ENCODE peak calls at places on chromosome 1, in nine cellular contexts. V, W, H, N, U, Y, R, L and P are unnamed samples.

GRCh38 chr1:204650911-204651570 is 34.5 kb downstream of the LRRN2 start:
- DNase-seq in V (no peak), W (no peak), H (no peak), N (no peak), U (no peak), Y (no peak), R (peak), L (no peak), P (no peak)

GRCh38 chr1:86998727-86999126 is 84.3 kb downstream of the HS2ST1 start:
- DNase-seq in V (no peak), W (no peak), H (no peak), N (no peak), U (no peak), Y (no peak), R (no peak), L (no peak), P (no peak)

GRCh38 chr1:77378723-77379533 is 97.1 kb downstream of the AK5 start:
- DNase-seq in V (no peak), W (no peak), H (no peak), N (no peak), U (no peak), Y (no peak), R (peak), L (peak), P (no peak)

GRCh38 chr1:114345930-114346479 is 165.0 kb downstream of the TRIM33 start:
- DNase-seq in V (no peak), W (no peak), H (peak), N (peak), U (no peak), Y (peak), R (no peak), L (no peak), P (peak)

GRCh38 chr1:193322218-193322617 is 135.8 kb upstream of the B3GALT2 start:
- DNase-seq in V (peak), W (no peak), H (no peak), N (peak), U (no peak), Y (no peak), R (no peak), L (peak), P (no peak)

GRCh38 chr1:112133487-112133886 is 144.0 kb upstream of the KCND3 start:
- DNase-seq in V (no peak), W (no peak), H (no peak), N (no peak), U (no peak), Y (no peak), R (no peak), L (no peak), P (no peak)

GRCh38 chr1:39617488-39618049 is 21.9 kb downstream of the HEYL start:
- DNase-seq in V (no peak), W (no peak), H (no peak), N (no peak), U (no peak), Y (no peak), R (no peak), L (no peak), P (no peak)

GRCh38 chr1:205687242-205687641 is 6.9 kb upstream of the SLC45A3 start:
- DNase-seq in V (no peak), W (no peak), H (no peak), N (no peak), U (no peak), Y (no peak), R (peak), L (no peak), P (no peak)

GRCh38 chr1:24955161-24955560 is 25.1 kb upstream of the RUNX3 start:
- DNase-seq in V (no peak), W (peak), H (no peak), N (peak), U (peak), Y (no peak), R (no peak), L (peak), P (no peak)